ENCODE peak calls at places on chromosome X, in five cellular contexts. H is fibroblast of lung; P is COR-L47; T is NCI-H1092; B is stimulated activated CD4-positive, alpha-beta T cell treated with anti-CD3 and anti-CD28 coated beads, TNF-alpha, amount 100 ng/mL, for 4 hours. F is an unnamed sample.

GRCh38 chrX:33190016-33190415 is 21.3 kb downstream of the DMD start:
- DNase-seq in H (peak), P (no peak), T (no peak), B (no peak), F (no peak)

GRCh38 chrX:12080265-12080664 is 58.0 kb upstream of the FRMPD4 start:
- DNase-seq in H (peak), P (peak), T (peak), B (no peak), F (no peak)

GRCh38 chrX:2781698-2782097 is 29.9 kb downstream of the XG start:
- DNase-seq in H (no peak), P (no peak), T (no peak), B (no peak), F (no peak)

GRCh38 chrX:134634691-134635090 is 23.6 kb downstream of the PLAC1 start:
- DNase-seq in H (peak), P (no peak), T (no peak), B (no peak), F (no peak)

GRCh38 chrX:100477468-100477867 is 67.4 kb upstream of the PCDH19 start:
- DNase-seq in H (no peak), P (no peak), T (no peak), B (no peak), F (no peak)

GRCh38 chrX:19017271-19017670 is 33.4 kb upstream of the PHKA2 start:
- DNase-seq in H (peak), P (peak), T (no peak), B (no peak), F (no peak)

GRCh38 chrX:150768580-150769190 is 75.5 kb downstream of the MTMR1 start:
- DNase-seq in H (no peak), P (no peak), T (no peak), B (no peak), F (no peak)

GRCh38 chrX:14027511-14028019 is 2.1 kb downstream of the GEMIN8 start:
- DNase-seq in H (peak), P (no peak), T (no peak), B (no peak), F (no peak)

GRCh38 chrX:39144965-39145364 is 343.7 kb downstream of the MID1IP1 start:
- DNase-seq in H (no peak), P (no peak), T (no peak), B (no peak), F (no peak)

GRCh38 chrX:48927125-48927524 is 8.3 kb upstream of the PIM2 start:
- DNase-seq in H (no peak), P (no peak), T (no peak), B (no peak), F (no peak)

GRCh38 chrX:49192722-49193328 is 6.7 kb upstream of the PRICKLE3 start:
- DNase-seq in H (peak), P (no peak), T (no peak), B (no peak), F (no peak)

GRCh38 chrX:37796805-37797204 is 16.9 kb downstream of the CYBB start:
- DNase-seq in H (no peak), P (no peak), T (no peak), B (no peak), F (no peak)

GRCh38 chrX:153352858-153353257 is 18.9 kb downstream of the ZNF275 start:
- DNase-seq in H (no peak), P (no peak), T (no peak), B (no peak), F (no peak)

GRCh38 chrX:104921606-104922205 is 298.8 kb downstream of the TEX13A start:
- DNase-seq in H (no peak), P (no peak), T (no peak), B (no peak), F (no peak)

GRCh38 chrX:4708970-4709760 is 995.7 kb upstream of the PRKX start:
- DNase-seq in H (no peak), P (no peak), T (no peak), B (no peak), F (no peak)

GRCh38 chrX:48794993-48795501 is 6.8 kb upstream of the HDAC6 start:
- DNase-seq in H (peak), P (no peak), T (no peak), B (no peak), F (no peak)

GRCh38 chrX:123833387-123833786 is 26.5 kb upstream of the XIAP start:
- DNase-seq in H (peak), P (peak), T (peak), B (peak), F (peak)

GRCh38 chrX:9122504-9123245 is 88.7 kb upstream of the FAM9B start:
- DNase-seq in H (peak), P (no peak), T (no peak), B (no peak), F (no peak)

GRCh38 chrX:68834371-68835103 is 5.7 kb downstream of the EFNB1 start:
- DNase-seq in H (no peak), P (no peak), T (no peak), B (no peak), F (no peak)

GRCh38 chrX:44572340-44572938 is 29.8 kb upstream of the FUNDC1 start:
- DNase-seq in H (no peak), P (no peak), T (no peak), B (no peak), F (no peak)

GRCh38 chrX:110414679-110415439 is 56.2 kb downstream of the RTL9 start:
- DNase-seq in H (peak), P (no peak), T (no peak), B (no peak), F (no peak)

GRCh38 chrX:153642313-153642654 is 4.7 kb upstream of the DUSP9 start:
- DNase-seq in H (no peak), P (no peak), T (no peak), B (no peak), F (peak)

GRCh38 chrX:15471016-15471415 is 22.1 kb downstream of the PIR start:
- DNase-seq in H (peak), P (peak), T (peak), B (peak), F (peak)

GRCh38 chrX:118507766-118508165 is 12.2 kb downstream of the DOCK11 start:
- DNase-seq in H (no peak), P (no peak), T (no peak), B (no peak), F (no peak)

GRCh38 chrX:53713987-53714579 is 27.6 kb upstream of the HUWE1 start:
- DNase-seq in H (peak), P (no peak), T (no peak), B (no peak), F (no peak)

F was measured in stimulated activated effector memory CD8-positive, alpha-beta T cell treated with anti-CD3 and anti-CD28 coated beads, Interleukin-12 subunit alpha, Interleukin-12 subunit beta, amount 100 ng/mL, for 72 hours.